ENCODE peak calls at places on chromosomes 7 and 10, in ten cellular contexts. One of them, this sample, is unnamed.

GRCh38 chr10:127252818-127253217 is 56.4 kb upstream of the INSYN2A start:
- DNase-seq in kidney: no peak
- DNase-seq in omental fat pad: no peak
- DNase-seq in sigmoid colon: no peak
- DNase-seq in stimulated activated CD4-positive, alpha-beta T cell treated with anti-CD3 and anti-CD28 coated beads, TNF-alpha, amount 100 ng/mL, for 4 hours: no peak
- DNase-seq in midbrain: no peak
- DNase-seq in psoas muscle: no peak
- DNase-seq in stimulated activated effector memory CD8-positive, alpha-beta T cell treated with anti-CD3 and anti-CD28 coated beads, Interleukin-12 subunit alpha, Interleukin-12 subunit beta, amount 100 ng/mL, for 72 hours: no peak
- DNase-seq in skeletal muscle cell: no peak
- DNase-seq in fibroblast of the aortic adventitia: no peak
- DNase-seq in this sample: no peak

GRCh38 chr7:502296-502695 is 17.4 kb downstream of the PDGFA start:
- DNase-seq in skeletal muscle cell: no peak
- DNase-seq in sigmoid colon: peak; percentile 53
- DNase-seq in midbrain: no peak
- DNase-seq in kidney: peak; percentile 59
- DNase-seq in stimulated activated effector memory CD8-positive, alpha-beta T cell treated with anti-CD3 and anti-CD28 coated beads, Interleukin-12 subunit alpha, Interleukin-12 subunit beta, amount 100 ng/mL, for 72 hours: no peak
- DNase-seq in fibroblast of the aortic adventitia: no peak
- DNase-seq in stimulated activated CD4-positive, alpha-beta T cell treated with anti-CD3 and anti-CD28 coated beads, TNF-alpha, amount 100 ng/mL, for 4 hours: no peak
- DNase-seq in omental fat pad: no peak
- DNase-seq in psoas muscle: peak; percentile 8
- DNase-seq in this sample: peak; percentile 40

GRCh38 chr10:34994565-34995142 is 95.5 kb downstream of the CUL2 start:
- DNase-seq in skeletal muscle cell: peak; percentile 20
- DNase-seq in fibroblast of the aortic adventitia: peak; percentile 89
- DNase-seq in psoas muscle: no peak
- DNase-seq in midbrain: peak; percentile 43
- DNase-seq in sigmoid colon: no peak
- DNase-seq in stimulated activated effector memory CD8-positive, alpha-beta T cell treated with anti-CD3 and anti-CD28 coated beads, Interleukin-12 subunit alpha, Interleukin-12 subunit beta, amount 100 ng/mL, for 72 hours: peak; percentile 17
- DNase-seq in stimulated activated CD4-positive, alpha-beta T cell treated with anti-CD3 and anti-CD28 coated beads, TNF-alpha, amount 100 ng/mL, for 4 hours: peak; percentile 24
- DNase-seq in kidney: no peak
- DNase-seq in omental fat pad: no peak
- DNase-seq in this sample: no peak

GRCh38 chr7:76357379-76358052 is 1.3 kb downstream of the YWHAG start:
- DNase-seq in stimulated activated CD4-positive, alpha-beta T cell treated with anti-CD3 and anti-CD28 coated beads, TNF-alpha, amount 100 ng/mL, for 4 hours: no peak
- DNase-seq in fibroblast of the aortic adventitia: no peak
- DNase-seq in stimulated activated effector memory CD8-positive, alpha-beta T cell treated with anti-CD3 and anti-CD28 coated beads, Interleukin-12 subunit alpha, Interleukin-12 subunit beta, amount 100 ng/mL, for 72 hours: no peak
- DNase-seq in midbrain: peak; percentile 45
- DNase-seq in sigmoid colon: peak; percentile 26
- DNase-seq in psoas muscle: no peak
- DNase-seq in omental fat pad: no peak
- DNase-seq in skeletal muscle cell: no peak
- DNase-seq in kidney: no peak
- DNase-seq in this sample: no peak

GRCh38 chr7:49773082-49773938 is at the start of gene VWC2:
- DNase-seq in sigmoid colon: no peak
- DNase-seq in stimulated activated effector memory CD8-positive, alpha-beta T cell treated with anti-CD3 and anti-CD28 coated beads, Interleukin-12 subunit alpha, Interleukin-12 subunit beta, amount 100 ng/mL, for 72 hours: no peak
- DNase-seq in skeletal muscle cell: no peak
- DNase-seq in psoas muscle: peak; percentile 14
- DNase-seq in omental fat pad: no peak
- DNase-seq in midbrain: no peak
- DNase-seq in fibroblast of the aortic adventitia: no peak
- DNase-seq in stimulated activated CD4-positive, alpha-beta T cell treated with anti-CD3 and anti-CD28 coated beads, TNF-alpha, amount 100 ng/mL, for 4 hours: no peak
- DNase-seq in kidney: peak; percentile 70
- DNase-seq in this sample: no peak

GRCh38 chr10:124916098-124916584 is 25.8 kb upstream of the ZRANB1 start:
- DNase-seq in stimulated activated CD4-positive, alpha-beta T cell treated with anti-CD3 and anti-CD28 coated beads, TNF-alpha, amount 100 ng/mL, for 4 hours: no peak
- DNase-seq in omental fat pad: no peak
- DNase-seq in midbrain: peak; percentile 51
- DNase-seq in stimulated activated effector memory CD8-positive, alpha-beta T cell treated with anti-CD3 and anti-CD28 coated beads, Interleukin-12 subunit alpha, Interleukin-12 subunit beta, amount 100 ng/mL, for 72 hours: no peak
- DNase-seq in skeletal muscle cell: no peak
- DNase-seq in kidney: no peak
- DNase-seq in sigmoid colon: no peak
- DNase-seq in psoas muscle: no peak
- DNase-seq in fibroblast of the aortic adventitia: peak; percentile 42
- DNase-seq in this sample: no peak

GRCh38 chr7:1914321-1914720 is 244.2 kb downstream of the ELFN1 start:
- DNase-seq in midbrain: no peak
- DNase-seq in stimulated activated CD4-positive, alpha-beta T cell treated with anti-CD3 and anti-CD28 coated beads, TNF-alpha, amount 100 ng/mL, for 4 hours: no peak
- DNase-seq in skeletal muscle cell: no peak
- DNase-seq in stimulated activated effector memory CD8-positive, alpha-beta T cell treated with anti-CD3 and anti-CD28 coated beads, Interleukin-12 subunit alpha, Interleukin-12 subunit beta, amount 100 ng/mL, for 72 hours: no peak
- DNase-seq in omental fat pad: no peak
- DNase-seq in psoas muscle: peak; percentile 70
- DNase-seq in fibroblast of the aortic adventitia: peak; percentile 20
- DNase-seq in kidney: peak; percentile 88
- DNase-seq in sigmoid colon: peak; percentile 85
- DNase-seq in this sample: no peak

GRCh38 chr7:132836746-132837145 is 245.1 kb downstream of the CHCHD3 start:
- DNase-seq in sigmoid colon: no peak
- DNase-seq in psoas muscle: no peak
- DNase-seq in omental fat pad: no peak
- DNase-seq in stimulated activated effector memory CD8-positive, alpha-beta T cell treated with anti-CD3 and anti-CD28 coated beads, Interleukin-12 subunit alpha, Interleukin-12 subunit beta, amount 100 ng/mL, for 72 hours: no peak
- DNase-seq in midbrain: no peak
- DNase-seq in kidney: no peak
- DNase-seq in stimulated activated CD4-positive, alpha-beta T cell treated with anti-CD3 and anti-CD28 coated beads, TNF-alpha, amount 100 ng/mL, for 4 hours: no peak
- DNase-seq in skeletal muscle cell: peak; percentile 19
- DNase-seq in fibroblast of the aortic adventitia: peak; percentile 16
- DNase-seq in this sample: no peak

GRCh38 chr10:27819781-27820531 is 74.3 kb upstream of the MKX start:
- DNase-seq in omental fat pad: no peak
- DNase-seq in fibroblast of the aortic adventitia: peak; percentile 31
- DNase-seq in sigmoid colon: peak; percentile 64
- DNase-seq in stimulated activated effector memory CD8-positive, alpha-beta T cell treated with anti-CD3 and anti-CD28 coated beads, Interleukin-12 subunit alpha, Interleukin-12 subunit beta, amount 100 ng/mL, for 72 hours: no peak
- DNase-seq in psoas muscle: peak; percentile 13
- DNase-seq in kidney: no peak
- DNase-seq in stimulated activated CD4-positive, alpha-beta T cell treated with anti-CD3 and anti-CD28 coated beads, TNF-alpha, amount 100 ng/mL, for 4 hours: no peak
- DNase-seq in skeletal muscle cell: no peak
- DNase-seq in midbrain: no peak
- DNase-seq in this sample: no peak

GRCh38 chr7:135712182-135712782 is 15.7 kb downstream of the SLC13A4 start:
- DNase-seq in psoas muscle: no peak
- DNase-seq in omental fat pad: no peak
- DNase-seq in sigmoid colon: no peak
- DNase-seq in stimulated activated CD4-positive, alpha-beta T cell treated with anti-CD3 and anti-CD28 coated beads, TNF-alpha, amount 100 ng/mL, for 4 hours: no peak
- DNase-seq in fibroblast of the aortic adventitia: no peak
- DNase-seq in skeletal muscle cell: no peak
- DNase-seq in midbrain: no peak
- DNase-seq in stimulated activated effector memory CD8-positive, alpha-beta T cell treated with anti-CD3 and anti-CD28 coated beads, Interleukin-12 subunit alpha, Interleukin-12 subunit beta, amount 100 ng/mL, for 72 hours: no peak
- DNase-seq in kidney: no peak
- DNase-seq in this sample: no peak

GRCh38 chr7:24812313-24812945 is 55.2 kb upstream of the GSDME start:
- DNase-seq in midbrain: peak; percentile 65
- DNase-seq in stimulated activated CD4-positive, alpha-beta T cell treated with anti-CD3 and anti-CD28 coated beads, TNF-alpha, amount 100 ng/mL, for 4 hours: no peak
- DNase-seq in psoas muscle: peak; percentile 40
- DNase-seq in kidney: no peak
- DNase-seq in fibroblast of the aortic adventitia: peak; percentile 62
- DNase-seq in sigmoid colon: no peak
- DNase-seq in omental fat pad: no peak
- DNase-seq in stimulated activated effector memory CD8-positive, alpha-beta T cell treated with anti-CD3 and anti-CD28 coated beads, Interleukin-12 subunit alpha, Interleukin-12 subunit beta, amount 100 ng/mL, for 72 hours: peak; percentile 32
- DNase-seq in skeletal muscle cell: no peak
- DNase-seq in this sample: no peak

GRCh38 chr7:13016633-13017324 is 329.3 kb downstream of the ARL4A start:
- DNase-seq in stimulated activated CD4-positive, alpha-beta T cell treated with anti-CD3 and anti-CD28 coated beads, TNF-alpha, amount 100 ng/mL, for 4 hours: no peak
- DNase-seq in fibroblast of the aortic adventitia: no peak
- DNase-seq in omental fat pad: no peak
- DNase-seq in midbrain: no peak
- DNase-seq in skeletal muscle cell: no peak
- DNase-seq in kidney: no peak
- DNase-seq in psoas muscle: no peak
- DNase-seq in stimulated activated effector memory CD8-positive, alpha-beta T cell treated with anti-CD3 and anti-CD28 coated beads, Interleukin-12 subunit alpha, Interleukin-12 subunit beta, amount 100 ng/mL, for 72 hours: no peak
- DNase-seq in sigmoid colon: no peak
- DNase-seq in this sample: no peak